ENCODE peak calls at places on chromosomes 16 and 17, in six cellular contexts. W is testis, A is body of pancreas, E is A549, O is stomach, P is IMR-90. F is an unnamed sample.

GRCh38 chr16:54547052-54547451 is 260.5 kb upstream of the IRX3 start:
- DNase-seq in A (no peak), O (no peak), E (no peak), P (no peak), W (no peak), F (no peak)

GRCh38 chr16:68401871-68402747 is 46.2 kb downstream of the SMPD3 start:
- DNase-seq in A (no peak), P (peak), O (no peak), W (no peak), E (no peak), F (no peak)

GRCh38 chr17:27793168-27793905 is 7.0 kb downstream of the NOS2 start:
- DNase-seq in O (no peak), W (peak), E (no peak), A (peak), P (no peak), F (peak)

GRCh38 chr17:45438931-45439610 is 6.4 kb upstream of the ARHGAP27 start:
- DNase-seq in A (no peak), P (no peak), O (no peak), E (no peak), W (no peak), F (no peak)

GRCh38 chr17:40109471-40109824 is 9.1 kb upstream of the NR1D1 start:
- DNase-seq in W (no peak), E (no peak), P (no peak), A (no peak), O (no peak), F (peak)

GRCh38 chr17:47210105-47210504 is 957 bp downstream of the MYL4 start:
- DNase-seq in A (no peak), E (no peak), O (no peak), W (no peak), P (no peak), F (peak)

GRCh38 chr17:43694081-43694870 is 32.6 kb upstream of the MEOX1 start:
- DNase-seq in A (peak), E (peak), O (peak), W (peak), P (peak), F (peak)

GRCh38 chr17:59627269-59627668 is 7.6 kb downstream of the CLTC start:
- DNase-seq in A (no peak), E (no peak), O (no peak), W (no peak), P (peak), F (no peak)

GRCh38 chr17:16013943-16014407 is 14.4 kb downstream of the TTC19 start:
- DNase-seq in E (peak), W (no peak), O (no peak), A (no peak), P (peak), F (no peak)

GRCh38 chr16:83552193-83552592 is 255.6 kb upstream of the HSBP1 start:
- DNase-seq in E (no peak), O (no peak), W (no peak), P (peak), A (no peak), F (no peak)

GRCh38 chr16:66511615-66512500 is 38.1 kb downstream of the TK2 start:
- DNase-seq in E (peak), A (peak), P (peak), W (no peak), O (peak), F (peak)

GRCh38 chr17:1576500-1576899 is 13.9 kb upstream of the PITPNA start:
- DNase-seq in E (no peak), W (no peak), O (no peak), P (no peak), A (no peak), F (no peak)

GRCh38 chr16:75555213-75555706 is 792 bp downstream of the TMEM231 start:
- DNase-seq in O (peak), P (peak), A (peak), W (peak), E (peak), F (peak)

GRCh38 chr16:3819741-3820724 is 60.5 kb downstream of the CREBBP start:
- DNase-seq in O (peak), E (peak), P (peak), A (peak), W (peak), F (peak)

GRCh38 chr17:73547790-73548189 is 96.5 kb downstream of the SDK2 start:
- DNase-seq in W (no peak), A (no peak), P (no peak), E (no peak), O (no peak), F (no peak)

GRCh38 chr17:59848778-59849177 is 44.0 kb downstream of the TUBD1 start:
- DNase-seq in W (peak), A (peak), E (no peak), P (peak), O (peak), F (no peak)

GRCh38 chr16:2243031-2243528 is 6.8 kb downstream of the DNASE1L2 start:
- DNase-seq in E (peak), O (no peak), A (no peak), P (no peak), W (no peak), F (peak)

GRCh38 chr17:75397217-75397616 is 8.3 kb downstream of the GRB2 start:
- DNase-seq in P (no peak), W (no peak), A (no peak), O (no peak), E (no peak), F (no peak)

GRCh38 chr16:72424776-72425175 is 252.8 kb upstream of the PMFBP1 start:
- DNase-seq in W (no peak), E (no peak), O (no peak), P (no peak), A (no peak), F (no peak)

GRCh38 chr16:14018848-14019247 is 52.3 kb upstream of the MRTFB start:
- DNase-seq in A (no peak), E (no peak), O (no peak), P (no peak), W (no peak), F (no peak)

GRCh38 chr16:12305847-12306246 is 329.3 kb downstream of the SNX29 start:
- DNase-seq in E (no peak), A (no peak), O (no peak), P (no peak), W (no peak), F (no peak)

GRCh38 chr17:75191584-75191983 is 8.8 kb upstream of the SUMO2 start:
- DNase-seq in E (no peak), W (no peak), O (no peak), A (no peak), P (peak), F (peak)

GRCh38 chr17:75459590-75460267 is 3.3 kb downstream of the TMEM94 start:
- DNase-seq in W (no peak), A (no peak), O (peak), E (no peak), P (no peak), F (no peak)

GRCh38 chr16:2462031-2462866 is 2.3 kb downstream of the TEDC2 start:
- DNase-seq in A (no peak), O (no peak), E (no peak), W (no peak), P (no peak), F (no peak)

GRCh38 chr16:24993722-24994686 is 21.2 kb downstream of the ARHGAP17 start:
- DNase-seq in O (no peak), P (peak), E (peak), W (no peak), A (peak), F (no peak)

GRCh38 chr16:85162478-85163277 is 50.4 kb upstream of the CIBAR2 start:
- DNase-seq in W (peak), E (no peak), O (no peak), A (no peak), P (peak), F (no peak)

GRCh38 chr17:73163043-73163442 is 1.8 kb upstream of the SSTR2 start:
- DNase-seq in W (no peak), A (no peak), E (no peak), O (no peak), P (no peak), F (no peak)

GRCh38 chr17:3761061-3761917 is 37.6 kb downstream of the HASPIN start:
- DNase-seq in O (no peak), E (no peak), P (no peak), W (no peak), A (no peak), F (no peak)

GRCh38 chr16:65005696-65006095 is 116.2 kb downstream of the CDH11 start:
- DNase-seq in P (peak), W (no peak), E (no peak), O (no peak), A (no peak), F (no peak)

GRCh38 chr17:19731626-19732025 is 15.2 kb upstream of the SLC47A2 start:
- DNase-seq in P (no peak), E (no peak), O (no peak), W (no peak), A (no peak), F (no peak)

GRCh38 chr17:40607641-40608040 is 40.0 kb downstream of the SMARCE1 start:
- DNase-seq in P (no peak), O (no peak), E (no peak), A (no peak), W (no peak), F (no peak)

GRCh38 chr17:63827801-63828221 is 348 bp upstream of the FTSJ3 start:
- DNase-seq in O (no peak), E (no peak), P (no peak), A (no peak), W (no peak), F (peak)

GRCh38 chr17:63826468-63827001 is 696 bp upstream of the PSMC5 start:
- DNase-seq in P (peak), A (no peak), W (no peak), O (no peak), E (no peak), F (no peak)

GRCh38 chr17:63828936-63829335 is 1.5 kb upstream of the FTSJ3 start:
- DNase-seq in E (no peak), W (no peak), O (no peak), A (no peak), P (no peak), F (no peak)

GRCh38 chr17:63824362-63824761 is 2.9 kb upstream of the PSMC5 start:
- DNase-seq in A (no peak), E (no peak), W (no peak), O (no peak), P (no peak), F (no peak)

DNA sequence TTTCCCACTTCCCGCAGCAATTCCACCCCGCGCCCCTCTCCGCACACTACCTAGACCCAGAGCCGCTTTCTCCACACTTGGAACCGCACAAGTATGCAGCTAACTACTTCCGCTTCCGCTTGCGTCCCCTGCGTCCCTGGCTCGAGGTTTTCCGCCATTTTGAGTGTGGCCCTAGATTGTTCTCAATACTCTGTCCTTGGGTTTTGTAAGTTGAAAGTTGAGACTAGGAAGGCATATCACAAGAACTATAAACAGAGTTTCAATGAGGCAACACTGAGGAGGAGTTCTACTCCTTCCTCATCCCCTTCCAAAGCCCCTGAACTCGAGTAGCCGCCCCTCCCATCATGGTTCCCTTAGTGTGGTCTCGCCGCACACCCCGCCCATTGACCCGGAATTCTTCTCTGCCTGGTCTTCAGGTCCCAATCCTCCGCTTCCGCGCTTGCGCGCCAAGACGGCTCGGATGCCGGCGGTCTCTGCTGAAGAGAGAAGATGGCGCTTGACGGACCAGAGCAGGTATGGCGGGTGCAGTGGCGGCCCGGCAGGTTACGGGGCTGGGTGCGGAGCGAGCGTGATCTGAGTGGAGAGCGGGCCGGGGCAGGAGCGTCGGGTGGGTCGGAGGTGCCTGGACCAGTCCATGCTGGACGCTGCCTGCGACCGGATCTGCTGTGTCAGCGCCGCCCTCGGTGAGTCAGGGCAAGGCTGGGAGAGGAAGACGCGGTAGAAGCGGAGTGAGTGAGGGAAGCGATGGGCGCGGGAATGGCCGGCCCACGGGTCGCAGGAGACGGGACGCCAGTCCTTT is at the start of the genes FTSJ3 and PSMC5:
- DNase-seq in E (peak), O (peak), A (peak), W (peak), P (peak), F (peak)
- TF ChIP-seq POLR2A in E (peak), O (no peak), A (peak), W (no peak), P (peak), F (peak)

GRCh38 chr17:77839324-77840155 is 119.0 kb upstream of the TNRC6C start:
- DNase-seq in E (no peak), P (no peak), O (no peak), A (no peak), W (no peak), F (no peak)
- TF ChIP-seq POLR2A in E (no peak), P (no peak), O (no peak), A (no peak), W (no peak), F (no peak)

GRCh38 chr17:30924341-30924740 is 2.6 kb downstream of the ADAP2 start:
- DNase-seq in E (no peak), O (no peak), A (no peak), W (no peak), P (no peak), F (no peak)
- TF ChIP-seq POLR2A in E (no peak), O (no peak), A (no peak), W (no peak), P (no peak), F (no peak)

DNA sequence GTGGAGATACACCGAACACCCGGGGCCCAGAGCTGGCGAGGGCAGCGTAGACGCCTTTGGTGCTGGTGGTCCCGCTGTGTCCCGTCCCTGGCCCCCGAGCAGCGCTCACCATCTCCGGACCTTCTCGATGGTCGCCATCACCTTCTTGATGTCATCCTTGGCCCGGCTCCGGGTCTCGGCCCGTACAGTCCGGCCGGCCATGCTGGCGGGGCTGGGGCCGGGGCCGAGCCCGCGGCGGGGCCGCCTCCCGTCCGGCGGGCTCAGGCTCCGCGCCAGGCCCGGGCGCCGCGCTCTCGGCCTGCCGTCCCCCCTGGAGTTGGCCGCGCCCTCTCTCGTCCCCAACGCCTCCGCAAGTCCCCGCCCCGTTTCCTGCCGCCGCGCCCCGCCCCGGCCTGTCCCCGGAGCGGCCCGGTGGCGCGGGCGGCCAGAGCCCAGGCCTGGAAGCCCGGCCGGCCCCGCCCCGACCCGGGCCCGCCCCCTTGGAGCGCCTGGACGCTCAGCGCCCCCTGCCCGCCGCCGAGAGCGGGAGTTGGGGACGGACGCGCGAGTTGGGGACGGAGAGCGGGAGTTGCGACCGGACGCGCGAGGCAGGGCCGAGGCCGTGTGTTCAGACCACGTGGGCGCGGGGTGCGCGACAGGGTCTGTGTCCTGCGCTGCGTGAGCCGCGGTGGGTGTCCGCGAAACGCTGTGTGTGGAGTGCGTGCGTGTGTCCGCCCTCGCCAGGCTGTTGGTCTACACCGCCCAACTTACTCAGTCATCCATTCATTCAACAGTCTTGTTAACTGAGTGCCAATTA is at the start of gene BCL7C:
- DNase-seq in E (peak), O (peak), W (peak), A (peak), P (peak), F (peak)
- TF ChIP-seq POLR2A in E (peak), O (no peak), W (no peak), A (peak), P (peak), F (peak)

GRCh38 chr16:31700530-31701388 is 172.8 kb upstream of the ZNF267 start:
- DNase-seq in W (peak), A (peak), E (peak), P (peak), O (peak), F (peak)
- TF ChIP-seq POLR2A in W (no peak), A (peak), E (peak), P (no peak), O (no peak), F (peak)

GRCh38 chr17:82080048-82080788 is 14.6 kb upstream of the DUS1L start:
- DNase-seq in O (no peak), W (no peak), E (no peak), P (no peak), A (no peak), F (no peak)
- TF ChIP-seq POLR2A in O (no peak), W (no peak), E (no peak), P (no peak), A (no peak), F (no peak)

GRCh38 chr17:64500923-64501765 is 4.3 kb upstream of the POLG2 start:
- DNase-seq in A (no peak), O (no peak), P (no peak), W (no peak), E (no peak), F (no peak)
- TF ChIP-seq POLR2A in A (no peak), O (no peak), P (no peak), W (no peak), E (no peak), F (no peak)